ENCODE peak calls at places on chromosomes 7 and 10, in five cellular contexts. One of them, this sample, is unnamed.

GRCh38 chr7:52639981-52640380 is 395.5 kb upstream of the POM121L12 start:
- DNase-seq in kidney epithelial cell: peak; percentile 65
- DNase-seq in uterus: no peak
- DNase-seq in fibroblast of lung: peak; percentile 93
- DNase-seq in dorsolateral prefrontal cortex: no peak
- DNase-seq in this sample: no peak

GRCh38 chr10:113927440-113927839 is 73.0 kb downstream of the NHLRC2 start:
- DNase-seq in uterus: no peak
- DNase-seq in dorsolateral prefrontal cortex: no peak
- DNase-seq in fibroblast of lung: no peak
- DNase-seq in kidney epithelial cell: no peak
- DNase-seq in this sample: no peak

GRCh38 chr7:29563590-29564454 is at the start of gene PRR15:
- DNase-seq in fibroblast of lung: peak; percentile 26
- DNase-seq in dorsolateral prefrontal cortex: no peak
- DNase-seq in kidney epithelial cell: no peak
- DNase-seq in uterus: no peak
- DNase-seq in this sample: no peak

GRCh38 chr7:17070117-17070750 is 188.5 kb upstream of the AGR3 start:
- DNase-seq in fibroblast of lung: no peak
- DNase-seq in uterus: no peak
- DNase-seq in dorsolateral prefrontal cortex: no peak
- DNase-seq in kidney epithelial cell: no peak
- DNase-seq in this sample: no peak

GRCh38 chr7:140674899-140675701 is 2.4 kb downstream of the ADCK2 start:
- DNase-seq in uterus: no peak
- DNase-seq in kidney epithelial cell: no peak
- DNase-seq in dorsolateral prefrontal cortex: peak; percentile 36
- DNase-seq in fibroblast of lung: peak; percentile 41
- DNase-seq in this sample: no peak

GRCh38 chr7:37491919-37492694 is 43.4 kb upstream of the ELMO1 start:
- DNase-seq in dorsolateral prefrontal cortex: no peak
- DNase-seq in uterus: no peak
- DNase-seq in fibroblast of lung: no peak
- DNase-seq in kidney epithelial cell: no peak
- DNase-seq in this sample: no peak

GRCh38 chr10:628386-629045 is 61.0 kb downstream of the DIP2C start:
- DNase-seq in kidney epithelial cell: no peak
- DNase-seq in uterus: no peak
- DNase-seq in fibroblast of lung: no peak
- DNase-seq in dorsolateral prefrontal cortex: peak; percentile 82
- DNase-seq in this sample: no peak

GRCh38 chr10:129467346-129468119 is 492 bp downstream of the MGMT start:
- DNase-seq in kidney epithelial cell: no peak
- DNase-seq in fibroblast of lung: no peak
- DNase-seq in uterus: no peak
- DNase-seq in dorsolateral prefrontal cortex: no peak
- DNase-seq in this sample: no peak

GRCh38 chr7:80643336-80643925 is 5.0 kb downstream of the CD36 start:
- DNase-seq in uterus: no peak
- DNase-seq in kidney epithelial cell: no peak
- DNase-seq in dorsolateral prefrontal cortex: no peak
- DNase-seq in fibroblast of lung: peak; percentile 9
- DNase-seq in this sample: peak; percentile 20

GRCh38 chr7:28605427-28605826 is 193.1 kb downstream of the CREB5 start:
- DNase-seq in kidney epithelial cell: no peak
- DNase-seq in uterus: no peak
- DNase-seq in dorsolateral prefrontal cortex: no peak
- DNase-seq in fibroblast of lung: no peak
- DNase-seq in this sample: no peak

GRCh38 chr7:158843775-158844174 is 12.6 kb upstream of the DYNC2I1 start:
- DNase-seq in dorsolateral prefrontal cortex: no peak
- DNase-seq in uterus: no peak
- DNase-seq in fibroblast of lung: no peak
- DNase-seq in kidney epithelial cell: no peak
- DNase-seq in this sample: no peak

GRCh38 chr7:47390914-47391313 is 191.0 kb downstream of the TNS3 start:
- DNase-seq in uterus: peak; percentile 13
- DNase-seq in dorsolateral prefrontal cortex: no peak
- DNase-seq in kidney epithelial cell: no peak
- DNase-seq in fibroblast of lung: no peak
- DNase-seq in this sample: no peak

GRCh38 chr10:34292178-34292565 is 522.9 kb downstream of the PARD3 start:
- DNase-seq in uterus: no peak
- DNase-seq in fibroblast of lung: peak; percentile 62
- DNase-seq in kidney epithelial cell: no peak
- DNase-seq in dorsolateral prefrontal cortex: no peak
- DNase-seq in this sample: no peak

GRCh38 chr10:14723052-14723689 is 51.5 kb downstream of the FAM107B start:
- DNase-seq in dorsolateral prefrontal cortex: no peak
- DNase-seq in fibroblast of lung: no peak
- DNase-seq in uterus: no peak
- DNase-seq in kidney epithelial cell: no peak
- DNase-seq in this sample: no peak

GRCh38 chr7:1922071-1922869 is 252.2 kb downstream of the ELFN1 start:
- DNase-seq in kidney epithelial cell: no peak
- DNase-seq in uterus: peak; percentile 46
- DNase-seq in fibroblast of lung: no peak
- DNase-seq in dorsolateral prefrontal cortex: peak; percentile 52
- DNase-seq in this sample: peak; percentile 77

GRCh38 chr10:4651404-4652037 is 174.5 kb upstream of the AKR1E2 start:
- DNase-seq in kidney epithelial cell: no peak
- DNase-seq in dorsolateral prefrontal cortex: no peak
- DNase-seq in fibroblast of lung: peak; percentile 37
- DNase-seq in uterus: no peak
- DNase-seq in this sample: no peak

GRCh38 chr10:6108631-6109443 is 20.0 kb downstream of the RBM17 start:
- DNase-seq in uterus: no peak
- DNase-seq in fibroblast of lung: peak; percentile 36
- DNase-seq in kidney epithelial cell: no peak
- DNase-seq in dorsolateral prefrontal cortex: no peak
- DNase-seq in this sample: no peak

GRCh38 chr10:7239312-7239985 is 171.4 kb downstream of the SFMBT2 start:
- DNase-seq in uterus: no peak
- DNase-seq in fibroblast of lung: no peak
- DNase-seq in dorsolateral prefrontal cortex: no peak
- DNase-seq in kidney epithelial cell: no peak
- DNase-seq in this sample: no peak

GRCh38 chr7:158710651-158711102 is 6.1 kb upstream of the NCAPG2 start:
- DNase-seq in kidney epithelial cell: peak; percentile 9
- DNase-seq in dorsolateral prefrontal cortex: no peak
- DNase-seq in uterus: no peak
- DNase-seq in fibroblast of lung: peak; percentile 91
- DNase-seq in this sample: peak; percentile 77

GRCh38 chr10:114684085-114684821 is 26.2 kb upstream of the ABLIM1 start:
- DNase-seq in fibroblast of lung: peak; percentile 78
- DNase-seq in uterus: peak; percentile 56
- DNase-seq in dorsolateral prefrontal cortex: peak; percentile 63
- DNase-seq in kidney epithelial cell: no peak
- DNase-seq in this sample: no peak

GRCh38 chr10:58555930-58556311 is 43.2 kb downstream of the BICC1 start:
- DNase-seq in dorsolateral prefrontal cortex: no peak
- DNase-seq in kidney epithelial cell: no peak
- DNase-seq in uterus: no peak
- DNase-seq in fibroblast of lung: no peak
- DNase-seq in this sample: no peak

GRCh38 chr10:124636271-124636993 is 107.7 kb downstream of the FAM53B start:
- DNase-seq in dorsolateral prefrontal cortex: no peak
- DNase-seq in fibroblast of lung: no peak
- DNase-seq in kidney epithelial cell: no peak
- DNase-seq in uterus: no peak
- DNase-seq in this sample: no peak

GRCh38 chr7:26212921-26213718 is 11.6 kb downstream of the CBX3 start:
- DNase-seq in dorsolateral prefrontal cortex: no peak
- DNase-seq in kidney epithelial cell: no peak
- DNase-seq in uterus: no peak
- DNase-seq in fibroblast of lung: no peak
- DNase-seq in this sample: no peak

GRCh38 chr10:59304521-59305097 is 57.7 kb downstream of the FAM13C start:
- DNase-seq in kidney epithelial cell: no peak
- DNase-seq in fibroblast of lung: no peak
- DNase-seq in uterus: no peak
- DNase-seq in dorsolateral prefrontal cortex: no peak
- DNase-seq in this sample: no peak

GRCh38 chr10:5958077-5958476 is 19.3 kb downstream of the IL15RA start:
- DNase-seq in dorsolateral prefrontal cortex: no peak
- DNase-seq in kidney epithelial cell: no peak
- DNase-seq in uterus: no peak
- DNase-seq in fibroblast of lung: peak; percentile 61
- DNase-seq in this sample: no peak

GRCh38 chr10:47456096-47456485 is 27.8 kb downstream of the ANXA8 start:
- DNase-seq in dorsolateral prefrontal cortex: no peak
- DNase-seq in uterus: no peak
- DNase-seq in kidney epithelial cell: no peak
- DNase-seq in fibroblast of lung: no peak
- DNase-seq in this sample: no peak

GRCh38 chr10:100654835-100655759 is 90.3 kb upstream of the PAX2 start:
- DNase-seq in fibroblast of lung: no peak
- DNase-seq in uterus: no peak
- DNase-seq in kidney epithelial cell: no peak
- DNase-seq in dorsolateral prefrontal cortex: no peak
- DNase-seq in this sample: no peak

GRCh38 chr10:49304137-49304536 is 5.2 kb downstream of the C10orf71 start:
- DNase-seq in fibroblast of lung: no peak
- DNase-seq in uterus: no peak
- DNase-seq in kidney epithelial cell: no peak
- DNase-seq in dorsolateral prefrontal cortex: no peak
- DNase-seq in this sample: no peak

DNA sequence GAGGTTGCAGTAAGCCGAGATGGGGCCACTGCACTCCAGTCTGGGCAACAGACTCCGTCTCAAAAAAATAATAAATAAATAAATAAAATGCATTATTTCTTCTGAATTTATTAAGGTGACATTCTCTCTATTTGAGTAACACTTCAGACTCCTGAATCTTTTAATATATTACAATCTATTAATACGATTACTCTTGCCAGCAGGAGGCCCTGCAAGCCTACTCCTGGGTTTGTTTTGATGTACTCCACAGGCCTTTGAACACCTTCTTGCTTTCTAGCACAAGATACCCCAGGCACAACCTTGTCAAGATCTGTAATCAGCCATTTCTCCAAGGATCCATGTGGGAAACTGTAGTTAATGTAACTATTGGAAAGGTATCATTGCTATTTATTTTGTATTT is 63.5 kb downstream of the COBL start:
- DNase-seq in fibroblast of lung: no peak
- DNase-seq in dorsolateral prefrontal cortex: no peak
- DNase-seq in kidney epithelial cell: no peak
- DNase-seq in uterus: no peak
- DNase-seq in this sample: no peak
- TF ChIP-seq CTCF in fibroblast of lung: no peak
- TF ChIP-seq CTCF in dorsolateral prefrontal cortex: peak; percentile 11
- TF ChIP-seq CTCF in kidney epithelial cell: peak; percentile 9
- TF ChIP-seq CTCF in uterus: no peak
- TF ChIP-seq CTCF in this sample: no peak

GRCh38 chr7:6531492-6532279 is 19.6 kb downstream of the GRID2IP start:
- DNase-seq in uterus: no peak
- DNase-seq in kidney epithelial cell: no peak
- DNase-seq in dorsolateral prefrontal cortex: no peak
- DNase-seq in fibroblast of lung: no peak
- DNase-seq in this sample: no peak

GRCh38 chr7:6529643-6530042 is 21.6 kb downstream of the GRID2IP start:
- DNase-seq in uterus: no peak
- DNase-seq in fibroblast of lung: no peak
- DNase-seq in dorsolateral prefrontal cortex: no peak
- DNase-seq in kidney epithelial cell: no peak
- DNase-seq in this sample: no peak

GRCh38 chr7:6530626-6531491 is 20.4 kb downstream of the GRID2IP start:
- DNase-seq in uterus: no peak
- DNase-seq in fibroblast of lung: no peak
- DNase-seq in dorsolateral prefrontal cortex: no peak
- DNase-seq in kidney epithelial cell: no peak
- DNase-seq in this sample: no peak

GRCh38 chr7:6528401-6529130 is 22.7 kb downstream of the GRID2IP start:
- DNase-seq in kidney epithelial cell: no peak
- DNase-seq in dorsolateral prefrontal cortex: no peak
- DNase-seq in fibroblast of lung: no peak
- DNase-seq in uterus: no peak
- DNase-seq in this sample: no peak

DNA sequence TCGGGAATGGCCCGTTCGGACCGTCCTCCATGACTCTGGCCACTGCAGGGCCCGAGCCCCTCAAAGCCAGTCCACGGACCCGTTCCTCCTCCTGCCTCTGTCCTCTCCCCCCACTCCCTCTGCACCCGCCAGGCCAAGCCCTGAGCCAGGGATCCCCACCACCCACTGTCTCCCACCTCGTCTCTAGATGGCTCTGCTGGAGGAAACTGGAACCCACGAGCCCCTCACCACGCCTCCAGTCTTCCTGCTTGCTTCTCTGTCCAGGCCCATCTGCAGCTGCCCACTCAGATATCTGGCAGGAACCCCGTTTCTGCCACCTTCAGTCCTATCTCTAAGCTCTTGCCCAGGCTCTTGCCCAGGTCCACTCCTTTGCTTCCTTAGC is 24.3 kb downstream of the GRID2IP start:
- DNase-seq in uterus: no peak
- DNase-seq in kidney epithelial cell: no peak
- DNase-seq in dorsolateral prefrontal cortex: no peak
- DNase-seq in fibroblast of lung: no peak
- DNase-seq in this sample: no peak
- H3K4me3 ChIP-seq in uterus: peak overlapping the region; percentile 16
- H3K4me3 ChIP-seq in kidney epithelial cell: no peak overlapping the region
- H3K4me3 ChIP-seq in dorsolateral prefrontal cortex: peak overlapping the region; percentile 63
- H3K4me3 ChIP-seq in fibroblast of lung: no peak overlapping the region
- H3K4me3 ChIP-seq in this sample: no peak overlapping the region

GRCh38 chr7:45901566-45901965 is 13.3 kb downstream of the IGFBP1 start:
- DNase-seq in fibroblast of lung: no peak
- DNase-seq in uterus: no peak
- DNase-seq in kidney epithelial cell: no peak
- DNase-seq in dorsolateral prefrontal cortex: no peak
- DNase-seq in this sample: no peak

GRCh38 chr7:45897042-45897690 is 8.9 kb downstream of the IGFBP1 start:
- DNase-seq in uterus: no peak
- DNase-seq in dorsolateral prefrontal cortex: no peak
- DNase-seq in kidney epithelial cell: no peak
- DNase-seq in fibroblast of lung: peak; percentile 91
- DNase-seq in this sample: peak; percentile 67

GRCh38 chr7:45898241-45898640 is 10.0 kb downstream of the IGFBP1 start:
- DNase-seq in uterus: no peak
- DNase-seq in fibroblast of lung: peak; percentile 39
- DNase-seq in dorsolateral prefrontal cortex: no peak
- DNase-seq in kidney epithelial cell: no peak
- DNase-seq in this sample: no peak

DNA sequence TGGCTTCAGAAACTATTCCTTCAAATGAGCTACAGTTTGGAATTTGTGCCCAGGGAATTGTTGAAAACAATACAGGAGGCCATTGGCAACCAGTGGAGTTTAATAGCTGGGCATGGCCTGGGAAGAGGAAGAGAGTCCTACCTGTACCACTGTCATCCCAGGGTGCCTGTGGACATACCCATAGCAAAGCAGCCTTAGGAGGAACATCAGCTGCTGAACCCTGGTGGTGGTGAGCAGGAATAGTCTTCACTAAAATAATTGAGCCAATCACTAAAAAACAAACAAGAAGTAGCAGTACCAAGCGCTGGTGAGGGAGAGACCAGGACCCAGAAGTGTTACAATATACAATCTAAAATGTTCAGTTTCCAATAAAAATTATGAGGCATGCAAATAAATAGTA is 14.5 kb downstream of the IGFBP1 start:
- DNase-seq in fibroblast of lung: no peak
- DNase-seq in dorsolateral prefrontal cortex: no peak
- DNase-seq in uterus: no peak
- DNase-seq in kidney epithelial cell: no peak
- DNase-seq in this sample: no peak
- TF ChIP-seq CTCF in fibroblast of lung: no peak
- TF ChIP-seq CTCF in dorsolateral prefrontal cortex: no peak
- TF ChIP-seq CTCF in uterus: no peak
- TF ChIP-seq CTCF in kidney epithelial cell: no peak
- TF ChIP-seq CTCF in this sample: no peak

GRCh38 chr10:86969421-86970041 is 1.2 kb downstream of the ADIRF start:
- DNase-seq in kidney epithelial cell: no peak
- DNase-seq in uterus: peak; percentile 65
- DNase-seq in fibroblast of lung: no peak
- DNase-seq in dorsolateral prefrontal cortex: no peak
- DNase-seq in this sample: no peak
- H3K4me3 ChIP-seq in kidney epithelial cell: no peak overlapping the region
- H3K4me3 ChIP-seq in uterus: peak overlapping the region; percentile 55
- H3K4me3 ChIP-seq in fibroblast of lung: peak overlapping the region; percentile 58
- H3K4me3 ChIP-seq in dorsolateral prefrontal cortex: peak overlapping the region; percentile 70
- H3K4me3 ChIP-seq in this sample: peak overlapping the region; percentile 70